ENCODE peak calls at places on chromosome 3, in nine cellular contexts. J is lower leg skin; A is AG04450; Q is AG10803; S is AG09309; H is GM12878; W is naive thymus-derived CD4-positive, alpha-beta T cell; C is upper lobe of right lung; T is heart left ventricle. M is an unnamed sample.

GRCh38 chr3:177615015-177615414 is 417.7 kb upstream of the TBL1XR1 start:
- DNase-seq in J (no peak), A (peak), Q (peak), S (peak), H (no peak), W (no peak), C (peak), T (peak), M (peak)

GRCh38 chr3:45819543-45819942 is 22.4 kb downstream of the LZTFL1 start:
- DNase-seq in J (no peak), A (peak), Q (peak), S (no peak), H (no peak), W (no peak), C (no peak), T (no peak), M (no peak)

GRCh38 chr3:160027541-160028195 is 39.0 kb downstream of the IL12A start:
- DNase-seq in J (no peak), A (peak), Q (peak), S (peak), H (peak), W (no peak), C (no peak), T (no peak), M (peak)

GRCh38 chr3:111292117-111292516 is 220.5 kb downstream of the NECTIN3 start:
- DNase-seq in J (no peak), A (no peak), Q (no peak), S (no peak), H (no peak), W (no peak), C (no peak), T (no peak), M (no peak)

GRCh38 chr3:49509028-49509561 is 39.0 kb downstream of the DAG1 start:
- DNase-seq in J (no peak), A (no peak), Q (no peak), S (no peak), H (no peak), W (no peak), C (no peak), T (no peak), M (no peak)

GRCh38 chr3:42518800-42519567 is 16.5 kb downstream of the VIPR1 start:
- DNase-seq in J (no peak), A (no peak), Q (no peak), S (no peak), H (no peak), W (no peak), C (no peak), T (no peak), M (no peak)

GRCh38 chr3:141328286-141329166 is 39.8 kb upstream of the ZBTB38 start:
- DNase-seq in J (no peak), A (no peak), Q (no peak), S (no peak), H (peak), W (no peak), C (no peak), T (no peak), M (no peak)

GRCh38 chr3:137970914-137971831 is 38.8 kb upstream of the CLDN18 start:
- DNase-seq in J (peak), A (peak), Q (peak), S (no peak), H (no peak), W (peak), C (peak), T (peak), M (peak)

GRCh38 chr3:172808969-172809546 is 58.5 kb downstream of the ECT2 start:
- DNase-seq in J (no peak), A (peak), Q (peak), S (peak), H (no peak), W (peak), C (no peak), T (no peak), M (peak)

GRCh38 chr3:25831578-25831977 is 41.7 kb downstream of the OXSM start:
- DNase-seq in J (no peak), A (no peak), Q (peak), S (no peak), H (no peak), W (no peak), C (no peak), T (no peak), M (no peak)

GRCh38 chr3:178714971-178715832 is 179.0 kb downstream of the KCNMB2 start:
- DNase-seq in J (no peak), A (no peak), Q (no peak), S (no peak), H (no peak), W (no peak), C (no peak), T (no peak), M (peak)

GRCh38 chr3:46930945-46931403 is 45.6 kb downstream of the CCDC12 start:
- DNase-seq in J (no peak), A (no peak), Q (peak), S (no peak), H (no peak), W (no peak), C (peak), T (no peak), M (no peak)
- H3K4me3 ChIP-seq in J (no peak), A (no peak), Q (no peak), S (no peak), H (peak), W (no peak), C (no peak), T (no peak), M (no peak)

GRCh38 chr3:33652736-33653135 is 65.3 kb downstream of the CLASP2 start:
- DNase-seq in J (no peak), A (no peak), Q (no peak), S (no peak), H (no peak), W (no peak), C (no peak), T (no peak), M (no peak)

GRCh38 chr3:33663042-33663441 is 55.0 kb downstream of the CLASP2 start:
- DNase-seq in J (no peak), A (no peak), Q (no peak), S (no peak), H (no peak), W (no peak), C (no peak), T (no peak), M (no peak)

GRCh38 chr3:33660035-33660434 is 58.0 kb downstream of the CLASP2 start:
- DNase-seq in J (no peak), A (no peak), Q (peak), S (no peak), H (no peak), W (no peak), C (no peak), T (no peak), M (no peak)

GRCh38 chr3:33658971-33659848 is 58.8 kb downstream of the CLASP2 start:
- DNase-seq in J (peak), A (peak), Q (peak), S (no peak), H (peak), W (peak), C (peak), T (peak), M (peak)

DNA sequence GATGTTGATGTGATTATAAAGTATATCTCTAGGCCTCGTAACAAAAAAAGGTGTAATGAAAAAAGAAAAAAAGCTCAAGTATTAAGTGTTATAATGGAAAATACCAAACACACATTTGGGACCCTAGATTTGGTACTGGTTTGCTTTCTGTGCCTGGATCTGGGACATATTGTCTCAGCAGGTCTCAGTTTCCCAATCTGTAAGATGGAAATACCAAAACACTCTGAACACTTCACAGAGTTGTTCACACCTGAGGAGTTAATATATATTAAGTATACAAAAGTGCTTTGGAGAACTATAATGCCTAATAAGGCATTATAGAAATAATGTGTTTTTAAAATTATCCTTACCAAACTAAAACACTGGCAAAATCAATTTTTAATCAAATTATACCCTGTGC is 60.0 kb downstream of the CLASP2 start:
- DNase-seq in J (no peak), A (no peak), Q (no peak), S (no peak), H (no peak), W (no peak), C (no peak), T (no peak), M (no peak)
- H3K4me3 ChIP-seq in J (no peak), A (no peak), Q (no peak), S (no peak), H (no peak), W (no peak), C (peak), T (peak), M (peak)

GRCh38 chr3:197761784-197762183 is 12.1 kb downstream of the FYTTD1 start:
- DNase-seq in J (no peak), A (no peak), Q (no peak), S (no peak), H (no peak), W (no peak), C (no peak), T (no peak), M (no peak)
- H3K4me3 ChIP-seq in J (no peak), A (no peak), Q (no peak), S (no peak), H (no peak), W (no peak), C (no peak), T (no peak), M (no peak)

GRCh38 chr3:186362988-186363387 is 954 bp upstream of the DGKG start:
- DNase-seq in J (no peak), A (no peak), Q (no peak), S (no peak), H (no peak), W (no peak), C (no peak), T (no peak), M (no peak)
- H3K4me3 ChIP-seq in J (no peak), A (no peak), Q (no peak), S (no peak), H (no peak), W (no peak), C (no peak), T (no peak), M (no peak)

GRCh38 chr3:147941984-147942383 is 532.8 kb downstream of the ZIC1 start:
- DNase-seq in J (no peak), A (no peak), Q (no peak), S (no peak), H (no peak), W (no peak), C (no peak), T (no peak), M (no peak)

GRCh38 chr3:147940846-147941245 is 531.7 kb downstream of the ZIC1 start:
- DNase-seq in J (no peak), A (no peak), Q (no peak), S (no peak), H (no peak), W (no peak), C (no peak), T (no peak), M (no peak)

GRCh38 chr3:147943265-147943945 is 534.2 kb downstream of the ZIC1 start:
- DNase-seq in J (no peak), A (peak), Q (peak), S (peak), H (no peak), W (no peak), C (no peak), T (no peak), M (peak)

GRCh38 chr3:147940400-147940799 is 531.2 kb downstream of the ZIC1 start:
- DNase-seq in J (no peak), A (no peak), Q (no peak), S (no peak), H (no peak), W (no peak), C (no peak), T (no peak), M (no peak)

GRCh38 chr3:147945968-147946519 is 536.9 kb downstream of the ZIC1 start:
- DNase-seq in J (no peak), A (peak), Q (peak), S (peak), H (peak), W (no peak), C (no peak), T (peak), M (peak)
- H3K4me3 ChIP-seq in J (no peak), A (peak), Q (peak), S (peak), H (peak), W (no peak), C (peak), T (peak), M (peak)

GRCh38 chr3:10140996-10141546 is 507 bp upstream of the VHL start:
- DNase-seq in J (no peak), A (no peak), Q (no peak), S (no peak), H (no peak), W (no peak), C (no peak), T (no peak), M (no peak)
- H3K4me3 ChIP-seq in J (no peak), A (peak), Q (peak), S (no peak), H (no peak), W (peak), C (peak), T (peak), M (peak)

GRCh38 chr3:87792193-87792531 is 266.6 kb downstream of the CGGBP1 start:
- DNase-seq in J (no peak), A (no peak), Q (no peak), S (no peak), H (no peak), W (no peak), C (no peak), T (no peak), M (no peak)
- H3K4me3 ChIP-seq in J (peak), A (no peak), Q (peak), S (no peak), H (no peak), W (no peak), C (peak), T (peak), M (peak)

GRCh38 chr3:65889707-65890099 is 149.0 kb downstream of the MAGI1 start:
- DNase-seq in J (no peak), A (no peak), Q (peak), S (no peak), H (no peak), W (no peak), C (no peak), T (no peak), M (no peak)

GRCh38 chr3:65886376-65886775 is 152.3 kb downstream of the MAGI1 start:
- DNase-seq in J (no peak), A (no peak), Q (no peak), S (no peak), H (no peak), W (no peak), C (no peak), T (no peak), M (no peak)

GRCh38 chr3:65890328-65890727 is 148.4 kb downstream of the MAGI1 start:
- DNase-seq in J (no peak), A (no peak), Q (no peak), S (no peak), H (no peak), W (no peak), C (no peak), T (no peak), M (no peak)

GRCh38 chr3:65893631-65894030 is 145.1 kb downstream of the MAGI1 start:
- DNase-seq in J (no peak), A (no peak), Q (peak), S (no peak), H (no peak), W (no peak), C (no peak), T (no peak), M (no peak)

GRCh38 chr3:65888980-65889706 is 149.6 kb downstream of the MAGI1 start:
- DNase-seq in J (no peak), A (peak), Q (peak), S (peak), H (no peak), W (no peak), C (no peak), T (peak), M (peak)
- H3K4me3 ChIP-seq in J (no peak), A (peak), Q (peak), S (no peak), H (no peak), W (no peak), C (no peak), T (no peak), M (no peak)

GRCh38 chr3:70982700-70983140 is 600.8 kb downstream of the FOXP1 start:
- DNase-seq in J (no peak), A (no peak), Q (peak), S (no peak), H (peak), W (no peak), C (no peak), T (no peak), M (peak)
- H3K4me3 ChIP-seq in J (no peak), A (peak), Q (peak), S (no peak), H (no peak), W (no peak), C (no peak), T (no peak), M (no peak)

GRCh38 chr3:57797701-57798487 is 41.8 kb downstream of the SLMAP start:
- DNase-seq in J (no peak), A (no peak), Q (no peak), S (no peak), H (no peak), W (no peak), C (no peak), T (no peak), M (no peak)

GRCh38 chr3:57808961-57809608 is 53.0 kb downstream of the SLMAP start:
- DNase-seq in J (no peak), A (no peak), Q (no peak), S (no peak), H (no peak), W (no peak), C (no peak), T (no peak), M (no peak)

GRCh38 chr3:57805263-57805662 is 49.2 kb downstream of the SLMAP start:
- DNase-seq in J (no peak), A (no peak), Q (no peak), S (no peak), H (no peak), W (no peak), C (no peak), T (no peak), M (no peak)

GRCh38 chr3:57805674-57806073 is 49.6 kb downstream of the SLMAP start:
- DNase-seq in J (no peak), A (peak), Q (peak), S (peak), H (no peak), W (no peak), C (no peak), T (no peak), M (peak)

GRCh38 chr3:57803647-57804081 is 47.6 kb downstream of the SLMAP start:
- DNase-seq in J (no peak), A (peak), Q (peak), S (peak), H (no peak), W (peak), C (no peak), T (no peak), M (peak)
- H3K4me3 ChIP-seq in J (no peak), A (no peak), Q (no peak), S (no peak), H (no peak), W (peak), C (no peak), T (no peak), M (no peak)